ENCODE peak calls at places on chromosomes 4 and X, in four cellular contexts. J is head of caudate nucleus, T is SK-N-SH, R is NCI-H1436. X is an unnamed sample.

GRCh38 chrX:140507982-140508305 is 3.1 kb upstream of the SOX3 start:
- DNase-seq in J (no peak), R (no peak), T (peak), X (peak)

GRCh38 chr4:105196523-105197145 is 50.0 kb downstream of the TET2 start:
- DNase-seq in T (no peak), R (no peak), J (no peak), X (no peak)

GRCh38 chr4:148998719-148999118 is 556.5 kb upstream of the NR3C2 start:
- DNase-seq in R (no peak), T (peak), J (no peak), X (peak)

GRCh38 chrX:15447985-15448639 is 45.0 kb downstream of the PIR start:
- DNase-seq in T (no peak), J (no peak), R (no peak), X (no peak)

GRCh38 chr4:184599492-184600135 is 49.6 kb downstream of the CASP3 start:
- DNase-seq in J (no peak), T (no peak), R (no peak), X (no peak)

GRCh38 chr4:21191304-21191703 is 491.0 kb downstream of the PACRGL start:
- DNase-seq in R (no peak), T (no peak), J (no peak), X (peak)

GRCh38 chr4:25560605-25561004 is 95.0 kb upstream of the SLC34A2 start:
- DNase-seq in J (no peak), T (no peak), R (no peak), X (no peak)

GRCh38 chr4:119103263-119103662 is 32.4 kb upstream of the MYOZ2 start:
- DNase-seq in T (no peak), J (no peak), R (no peak), X (no peak)

GRCh38 chrX:37686979-37687378 is 1.4 kb downstream of the XK start:
- DNase-seq in T (no peak), R (no peak), J (no peak), X (no peak)

GRCh38 chr4:84496356-84497219 is 2.5 kb downstream of the NKX6-1 start:
- DNase-seq in R (no peak), J (no peak), T (peak), X (peak)

X was measured in H7.